ENCODE peak calls at places on chromosomes 1 and 21, in six cellular contexts. C, P, V, T, O and H are unnamed samples.

GRCh38 chr1:82819234-82819633 is 1018.5 kb downstream of the ADGRL2 start:
- DNase-seq in T (no peak), C (no peak), V (no peak), P (no peak), O (no peak), H (no peak)

GRCh38 chr1:209398330-209398991 is 185.1 kb upstream of the CAMK1G start:
- DNase-seq in O (no peak), P (peak; percentile 40), V (no peak), T (no peak), C (no peak), H (peak; percentile 75)

GRCh38 chr1:68234094-68234493 is 1.8 kb upstream of the WLS start:
- DNase-seq in O (no peak), V (no peak), C (no peak), P (no peak), T (no peak), H (no peak)

GRCh38 chr1:216306830-216307229 is 116.4 kb downstream of the USH2A start:
- DNase-seq in C (no peak), T (no peak), O (no peak), V (no peak), P (no peak), H (no peak)

GRCh38 chr1:71621785-71622184 is 541.0 kb upstream of the ZRANB2 start:
- DNase-seq in C (no peak), O (no peak), P (no peak), V (no peak), T (no peak), H (no peak)

GRCh38 chr1:53266038-53266437 is 27.7 kb upstream of the MAGOH start:
- DNase-seq in P (no peak), O (no peak), C (no peak), V (no peak), T (no peak), H (no peak)

GRCh38 chr21:41593051-41593783 is 85.3 kb upstream of the TMPRSS2 start:
- DNase-seq in O (no peak), V (no peak), P (no peak), C (no peak), T (no peak), H (no peak)

GRCh38 chr1:6822530-6823359 is 37.5 kb downstream of the CAMTA1 start:
- DNase-seq in O (no peak), T (no peak), P (no peak), V (no peak), C (no peak), H (no peak)

GRCh38 chr1:224726783-224727182 is 110.7 kb downstream of the CNIH3 start:
- DNase-seq in C (no peak), T (no peak), O (no peak), V (no peak), P (no peak), H (no peak)

GRCh38 chr1:171501305-171502021 is 16.1 kb downstream of the PRRC2C start:
- DNase-seq in V (no peak), P (no peak), O (no peak), T (no peak), C (no peak), H (no peak)

GRCh38 chr1:231691618-231692259 is 65.1 kb downstream of the DISC1 start:
- DNase-seq in T (no peak), C (no peak), O (peak; percentile 38), P (peak; percentile 21), V (no peak), H (peak; percentile 58)

DNA sequence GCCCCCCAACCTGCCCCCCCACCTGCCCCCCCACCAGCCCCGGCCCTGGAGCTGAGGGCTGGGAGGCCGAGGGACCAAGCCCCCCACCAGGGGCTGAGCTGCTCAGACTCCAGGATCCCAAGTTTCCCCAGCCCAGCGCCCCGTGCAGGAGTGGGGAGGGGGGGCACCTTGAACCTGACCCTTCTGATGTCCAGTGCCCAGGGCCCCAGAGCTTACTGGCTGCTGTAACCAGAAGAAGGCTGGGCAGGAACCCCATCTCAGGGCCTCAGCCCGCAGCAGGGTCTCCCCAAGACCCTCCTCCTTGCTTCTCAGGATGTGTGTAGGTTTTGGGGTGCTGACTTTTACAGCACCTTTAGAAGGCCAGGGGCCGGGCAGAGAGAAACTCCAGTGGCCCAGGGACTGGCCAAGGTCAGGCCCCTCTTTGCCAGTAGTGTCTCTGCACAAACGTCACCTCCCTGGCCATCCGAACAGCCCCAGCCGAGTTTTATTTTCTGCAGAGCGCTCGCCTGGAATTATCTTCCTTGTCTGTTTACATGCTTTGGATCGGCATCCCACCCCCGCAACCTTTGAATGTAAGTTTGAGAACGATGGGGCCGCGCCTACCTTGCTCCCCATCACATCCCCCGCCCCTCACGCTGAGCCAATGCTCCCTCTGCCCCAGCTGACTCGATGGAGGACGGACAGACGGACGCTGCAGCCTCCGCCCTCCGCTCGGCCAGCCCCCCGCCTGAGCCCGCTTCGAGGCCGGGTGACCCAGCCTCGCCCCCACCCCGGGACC is 70.1 kb upstream of the CASZ1 start:
- DNase-seq in T (peak; percentile 23), V (no peak), P (no peak), C (no peak), O (no peak), H (no peak)
- H3K4me3 ChIP-seq in T (no peak overlapping the region), V (peak overlapping the region; percentile 37), P (peak overlapping the region; percentile 6), C (peak overlapping the region; percentile 68), O (peak overlapping the region; percentile 65), H (no peak overlapping the region)

GRCh38 chr1:24021403-24022266 is 41.5 kb upstream of the SRSF10 start:
- DNase-seq in C (no peak), V (no peak), O (peak; percentile 31), P (peak; percentile 57), T (peak; percentile 52), H (no peak)
- H3K27ac ChIP-seq in C (no peak overlapping the region), V (peak overlapping the region; percentile 47), O (peak overlapping the region; percentile 94), P (peak overlapping the region; percentile 91), T (peak overlapping the region; percentile 57), H (peak overlapping the region; percentile 32)

DNA sequence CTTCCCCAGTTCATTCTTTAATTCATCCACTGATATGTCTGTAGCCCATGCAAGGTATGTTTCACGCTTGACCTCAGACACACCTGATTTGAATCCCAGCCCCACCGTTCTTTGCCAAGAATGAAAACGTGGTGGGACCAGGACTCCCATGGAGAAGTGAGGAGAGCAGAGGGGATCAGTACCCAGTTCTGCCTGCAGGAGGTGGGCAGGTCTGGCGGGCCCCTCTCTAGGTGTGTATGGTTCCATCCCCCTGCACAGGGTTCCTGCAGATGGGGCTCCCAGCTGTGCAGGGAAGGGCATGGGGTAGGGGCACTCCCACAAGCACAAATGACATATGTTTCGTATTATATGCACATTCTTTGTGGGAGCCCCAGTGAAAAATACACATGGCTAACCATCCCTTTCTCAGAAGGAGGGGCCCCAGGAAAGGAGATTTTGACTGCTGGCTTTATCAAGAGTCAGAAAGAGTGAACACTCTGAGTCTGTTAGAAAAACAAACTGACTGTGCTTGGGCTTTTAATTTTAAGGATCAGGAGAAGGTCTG is 144.6 kb downstream of the PLPP3 start:
- DNase-seq in T (no peak), O (no peak), P (no peak), C (no peak), V (no peak), H (no peak)
- TF ChIP-seq CTCF in T (no peak), O (no peak), P (no peak), C (no peak), V (no peak), H (no peak)

GRCh38 chr1:157978547-157979403 is 14.7 kb upstream of the KIRREL1 start:
- DNase-seq in T (no peak), C (no peak), P (peak; percentile 31), O (no peak), V (no peak), H (no peak)
- H3K4me3 ChIP-seq in T (no peak overlapping the region), C (peak overlapping the region; percentile 31), P (no peak overlapping the region), O (peak overlapping the region; percentile 62), V (peak overlapping the region; percentile 30), H (no peak overlapping the region)

GRCh38 chr1:2342384-2343022 is 48.9 kb downstream of the MORN1 start:
- DNase-seq in O (no peak), C (peak; percentile 48), P (no peak), T (no peak), V (no peak), H (peak; percentile 40)
- H3K27ac ChIP-seq in O (no peak overlapping the region), C (no peak overlapping the region), P (no peak overlapping the region), T (no peak overlapping the region), V (no peak overlapping the region), H (no peak overlapping the region)

DNA sequence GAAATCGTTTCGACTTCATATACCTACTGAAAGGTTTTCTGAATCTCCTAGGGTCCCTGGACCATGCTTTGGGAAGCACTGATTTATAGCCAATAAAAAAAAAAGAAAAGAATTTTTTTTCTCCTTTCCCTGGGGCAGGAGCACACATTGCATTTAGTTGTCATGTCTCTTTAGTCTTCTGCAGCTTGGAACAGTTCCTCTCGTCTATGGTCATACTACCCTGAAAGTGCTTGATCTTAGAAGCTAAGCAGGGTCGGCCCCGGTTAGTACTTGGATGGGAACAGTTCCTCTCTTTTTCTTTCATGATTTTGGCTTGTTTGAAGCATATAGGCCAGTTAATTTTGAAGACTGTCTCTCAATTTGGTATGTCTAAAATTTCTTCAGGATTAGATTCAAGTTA is 3.7 kb upstream of the SERPINC1 start:
- DNase-seq in T (no peak), C (no peak), O (no peak), P (no peak), V (no peak), H (no peak)
- TF ChIP-seq CTCF in T (no peak), C (no peak), O (no peak), P (no peak), V (no peak), H (no peak)

GRCh38 chr1:41495171-41495948 is 10.9 kb upstream of the EDN2 start:
- DNase-seq in T (no peak), C (no peak), V (no peak), O (peak; percentile 28), P (no peak), H (peak; percentile 82)

GRCh38 chr1:41497631-41498030 is 13.1 kb upstream of the EDN2 start:
- DNase-seq in V (no peak), P (no peak), C (no peak), O (no peak), T (no peak), H (peak; percentile 68)

GRCh38 chr1:41498391-41498790 is 13.9 kb upstream of the EDN2 start:
- DNase-seq in O (no peak), P (no peak), T (no peak), C (no peak), V (no peak), H (no peak)

GRCh38 chr1:41496080-41497055 is 11.9 kb upstream of the EDN2 start:
- DNase-seq in P (peak; percentile 84), T (peak; percentile 80), V (no peak), C (peak; percentile 82), O (peak; percentile 92), H (peak; percentile 98)

GRCh38 chr1:41497056-41497440 is 12.6 kb upstream of the EDN2 start:
- DNase-seq in C (no peak), O (peak; percentile 32), P (no peak), V (no peak), T (no peak), H (peak; percentile 88)
- H3K4me3 ChIP-seq in C (no peak overlapping the region), O (no peak overlapping the region), P (no peak overlapping the region), V (no peak overlapping the region), T (no peak overlapping the region), H (no peak overlapping the region)

DNA sequence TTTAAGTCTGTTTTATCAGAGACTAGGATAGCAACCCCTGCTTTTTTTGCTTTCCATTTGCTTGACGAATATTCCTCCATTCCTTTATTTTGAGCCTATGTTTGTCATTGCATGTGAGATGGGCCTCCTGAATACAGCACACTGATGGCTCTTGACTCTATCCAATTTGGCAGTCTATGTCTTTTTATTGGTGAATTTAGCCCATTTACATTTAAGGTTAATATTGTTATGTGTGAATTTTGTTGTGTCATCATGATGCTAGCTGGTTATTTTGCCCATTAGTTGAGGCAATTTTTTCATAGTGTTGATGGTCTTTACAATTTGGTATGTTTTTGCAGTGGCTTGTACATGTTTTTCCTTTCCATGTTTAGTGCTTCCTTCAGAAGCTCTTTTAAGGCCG is 50.7 kb upstream of the PDE4B start:
- DNase-seq in T (no peak), P (no peak), V (no peak), C (no peak), O (no peak), H (no peak)
- H3K27ac ChIP-seq in T (no peak overlapping the region), P (no peak overlapping the region), V (no peak overlapping the region), C (no peak overlapping the region), O (no peak overlapping the region), H (no peak overlapping the region)

GRCh38 chr1:60129916-60130315 is 56.3 kb upstream of the C1orf87 start:
- DNase-seq in T (no peak), C (no peak), P (no peak), O (no peak), V (no peak), H (no peak)
- TF ChIP-seq CTCF in T (no peak), C (no peak), P (no peak), O (no peak), V (no peak), H (no peak)